ENCODE peak calls at places on chromosomes 4 and X, in seven cellular contexts. One of them, this sample, is unnamed.

GRCh38 chr4:7699040-7699439 is 240.6 kb downstream of the AFAP1 start:
- DNase-seq in NB4: no peak
- DNase-seq in AG09309: peak; percentile 80
- DNase-seq in endothelial cell: no peak
- DNase-seq in GM20000: no peak
- DNase-seq in GM10248: no peak
- DNase-seq in BJ: peak; percentile 82
- DNase-seq in this sample: no peak

GRCh38 chr4:7089211-7089964 is 21.5 kb upstream of the GRPEL1 start:
- DNase-seq in NB4: no peak
- DNase-seq in AG09309: no peak
- DNase-seq in endothelial cell: no peak
- DNase-seq in GM20000: no peak
- DNase-seq in GM10248: no peak
- DNase-seq in BJ: no peak
- DNase-seq in this sample: no peak

GRCh38 chr4:113350576-113350975 is 301.1 kb downstream of the ANK2 start:
- DNase-seq in NB4: no peak
- DNase-seq in AG09309: no peak
- DNase-seq in endothelial cell: no peak
- DNase-seq in GM20000: no peak
- DNase-seq in GM10248: no peak
- DNase-seq in BJ: no peak
- DNase-seq in this sample: no peak

GRCh38 chr4:112889199-112889598 is 160.3 kb upstream of the ANK2 start:
- DNase-seq in NB4: no peak
- DNase-seq in AG09309: no peak
- DNase-seq in endothelial cell: no peak
- DNase-seq in GM20000: no peak
- DNase-seq in GM10248: no peak
- DNase-seq in BJ: no peak
- DNase-seq in this sample: no peak

GRCh38 chrX:24870143-24870542 is 145.6 kb downstream of the ARX start:
- DNase-seq in NB4: no peak
- DNase-seq in AG09309: no peak
- DNase-seq in endothelial cell: no peak
- DNase-seq in GM20000: no peak
- DNase-seq in GM10248: no peak
- DNase-seq in BJ: no peak
- DNase-seq in this sample: no peak

GRCh38 chr4:99853190-99853589 is 36.6 kb downstream of the DAPP1 start:
- DNase-seq in NB4: no peak
- DNase-seq in AG09309: no peak
- DNase-seq in endothelial cell: no peak
- DNase-seq in GM20000: no peak
- DNase-seq in GM10248: no peak
- DNase-seq in BJ: no peak
- DNase-seq in this sample: no peak

GRCh38 chr4:184938871-184939270 is 79.4 kb upstream of the HELT start:
- DNase-seq in NB4: no peak
- DNase-seq in AG09309: no peak
- DNase-seq in endothelial cell: no peak
- DNase-seq in GM20000: no peak
- DNase-seq in GM10248: no peak
- DNase-seq in BJ: no peak
- DNase-seq in this sample: no peak

GRCh38 chr4:113278324-113278934 is 229.0 kb downstream of the ANK2 start:
- DNase-seq in NB4: peak; percentile 77
- DNase-seq in AG09309: no peak
- DNase-seq in endothelial cell: peak; percentile 79
- DNase-seq in GM20000: peak; percentile 70
- DNase-seq in GM10248: peak; percentile 65
- DNase-seq in BJ: no peak
- DNase-seq in this sample: peak; percentile 27

GRCh38 chr4:121938282-121939092 is 13.4 kb downstream of the TRPC3 start:
- DNase-seq in NB4: no peak
- DNase-seq in AG09309: no peak
- DNase-seq in endothelial cell: no peak
- DNase-seq in GM20000: no peak
- DNase-seq in GM10248: no peak
- DNase-seq in BJ: no peak
- DNase-seq in this sample: no peak

GRCh38 chrX:137749282-137749681 is 183.4 kb downstream of the ZIC3 start:
- DNase-seq in NB4: no peak
- DNase-seq in AG09309: no peak
- DNase-seq in endothelial cell: no peak
- DNase-seq in GM20000: no peak
- DNase-seq in GM10248: no peak
- DNase-seq in BJ: no peak
- DNase-seq in this sample: no peak

GRCh38 chr4:181319629-181320028 is 923.6 kb upstream of the TENM3 start:
- DNase-seq in NB4: no peak
- DNase-seq in AG09309: no peak
- DNase-seq in endothelial cell: no peak
- DNase-seq in GM20000: no peak
- DNase-seq in GM10248: no peak
- DNase-seq in BJ: no peak
- DNase-seq in this sample: no peak

GRCh38 chrX:13164611-13165010 is 120.2 kb upstream of the FAM9C start:
- DNase-seq in NB4: no peak
- DNase-seq in AG09309: no peak
- DNase-seq in endothelial cell: no peak
- DNase-seq in GM20000: no peak
- DNase-seq in GM10248: no peak
- DNase-seq in BJ: no peak
- DNase-seq in this sample: no peak

GRCh38 chr4:140688711-140689598 is 67.2 kb downstream of the TBC1D9 start:
- DNase-seq in NB4: no peak
- DNase-seq in AG09309: no peak
- DNase-seq in endothelial cell: no peak
- DNase-seq in GM20000: no peak
- DNase-seq in GM10248: no peak
- DNase-seq in BJ: no peak
- DNase-seq in this sample: no peak

GRCh38 chr4:148056879-148057278 is 325.0 kb downstream of the ARHGAP10 start:
- DNase-seq in NB4: peak; percentile 89
- DNase-seq in AG09309: peak; percentile 13
- DNase-seq in endothelial cell: no peak
- DNase-seq in GM20000: peak; percentile 58
- DNase-seq in GM10248: peak; percentile 57
- DNase-seq in BJ: no peak
- DNase-seq in this sample: peak; percentile 91

GRCh38 chr4:168528131-168528949 is 31.5 kb downstream of the PALLD start:
- DNase-seq in NB4: no peak
- DNase-seq in AG09309: no peak
- DNase-seq in endothelial cell: no peak
- DNase-seq in GM20000: no peak
- DNase-seq in GM10248: no peak
- DNase-seq in BJ: no peak
- DNase-seq in this sample: no peak

GRCh38 chrX:132044953-132045352 is 21.9 kb downstream of the STK26 start:
- DNase-seq in NB4: no peak
- DNase-seq in AG09309: no peak
- DNase-seq in endothelial cell: no peak
- DNase-seq in GM20000: no peak
- DNase-seq in GM10248: no peak
- DNase-seq in BJ: no peak
- DNase-seq in this sample: no peak

GRCh38 chr4:907103-907400 is 25.1 kb downstream of the GAK start:
- DNase-seq in NB4: no peak
- DNase-seq in AG09309: no peak
- DNase-seq in endothelial cell: no peak
- DNase-seq in GM20000: no peak
- DNase-seq in GM10248: no peak
- DNase-seq in BJ: no peak
- DNase-seq in this sample: no peak

GRCh38 chr4:14894392-14895292 is 107.6 kb upstream of the CPEB2 start:
- DNase-seq in NB4: no peak
- DNase-seq in AG09309: no peak
- DNase-seq in endothelial cell: no peak
- DNase-seq in GM20000: no peak
- DNase-seq in GM10248: no peak
- DNase-seq in BJ: no peak
- DNase-seq in this sample: no peak

GRCh38 chrX:45888518-45888917 is 656.7 kb downstream of the ZNF674 start:
- DNase-seq in NB4: no peak
- DNase-seq in AG09309: no peak
- DNase-seq in endothelial cell: no peak
- DNase-seq in GM20000: no peak
- DNase-seq in GM10248: no peak
- DNase-seq in BJ: no peak
- DNase-seq in this sample: no peak

GRCh38 chr4:78079701-78080430 is 22.7 kb downstream of the FRAS1 start:
- DNase-seq in NB4: no peak
- DNase-seq in AG09309: no peak
- DNase-seq in endothelial cell: no peak
- DNase-seq in GM20000: no peak
- DNase-seq in GM10248: no peak
- DNase-seq in BJ: no peak
- DNase-seq in this sample: no peak

GRCh38 chrX:29604381-29604780 is 611.0 kb upstream of the MAGEB2 start:
- DNase-seq in NB4: no peak
- DNase-seq in AG09309: no peak
- DNase-seq in endothelial cell: no peak
- DNase-seq in GM20000: no peak
- DNase-seq in GM10248: no peak
- DNase-seq in BJ: no peak
- DNase-seq in this sample: no peak

GRCh38 chr4:31237242-31237641 is 517.1 kb downstream of the PCDH7 start:
- DNase-seq in NB4: no peak
- DNase-seq in AG09309: no peak
- DNase-seq in endothelial cell: no peak
- DNase-seq in GM20000: no peak
- DNase-seq in GM10248: no peak
- DNase-seq in BJ: no peak
- DNase-seq in this sample: no peak

GRCh38 chr4:16524911-16525574 is 298.8 kb upstream of the TAPT1 start:
- DNase-seq in NB4: no peak
- DNase-seq in AG09309: peak; percentile 34
- DNase-seq in endothelial cell: no peak
- DNase-seq in GM20000: no peak
- DNase-seq in GM10248: no peak
- DNase-seq in BJ: no peak
- DNase-seq in this sample: no peak

GRCh38 chr4:125198916-125199315 is 115.8 kb upstream of the FAT4 start:
- DNase-seq in NB4: peak; percentile 3
- DNase-seq in AG09309: no peak
- DNase-seq in endothelial cell: no peak
- DNase-seq in GM20000: no peak
- DNase-seq in GM10248: no peak
- DNase-seq in BJ: no peak
- DNase-seq in this sample: no peak

GRCh38 chr4:12852338-12853307 is 631.5 kb downstream of the RAB28 start:
- DNase-seq in NB4: peak; percentile 56
- DNase-seq in AG09309: peak; percentile 28
- DNase-seq in endothelial cell: peak; percentile 16
- DNase-seq in GM20000: peak; percentile 24
- DNase-seq in GM10248: peak; percentile 23
- DNase-seq in BJ: peak; percentile 14
- DNase-seq in this sample: no peak
- TF ChIP-seq CTCF in NB4: no peak
- TF ChIP-seq CTCF in AG09309: peak; percentile 46
- TF ChIP-seq CTCF in endothelial cell: peak; percentile 60
- TF ChIP-seq CTCF in GM20000: no peak
- TF ChIP-seq CTCF in GM10248: peak; percentile 53
- TF ChIP-seq CTCF in BJ: peak; percentile 45
- TF ChIP-seq CTCF in this sample: peak; percentile 22

GRCh38 chr4:89952458-89952857 is 57.8 kb downstream of the MMRN1 start:
- DNase-seq in NB4: no peak
- DNase-seq in AG09309: no peak
- DNase-seq in endothelial cell: no peak
- DNase-seq in GM20000: no peak
- DNase-seq in GM10248: no peak
- DNase-seq in BJ: no peak
- DNase-seq in this sample: no peak

GRCh38 chr4:89954906-89955305 is 60.3 kb downstream of the MMRN1 start:
- DNase-seq in NB4: no peak
- DNase-seq in AG09309: no peak
- DNase-seq in endothelial cell: no peak
- DNase-seq in GM20000: no peak
- DNase-seq in GM10248: no peak
- DNase-seq in BJ: no peak
- DNase-seq in this sample: no peak

DNA sequence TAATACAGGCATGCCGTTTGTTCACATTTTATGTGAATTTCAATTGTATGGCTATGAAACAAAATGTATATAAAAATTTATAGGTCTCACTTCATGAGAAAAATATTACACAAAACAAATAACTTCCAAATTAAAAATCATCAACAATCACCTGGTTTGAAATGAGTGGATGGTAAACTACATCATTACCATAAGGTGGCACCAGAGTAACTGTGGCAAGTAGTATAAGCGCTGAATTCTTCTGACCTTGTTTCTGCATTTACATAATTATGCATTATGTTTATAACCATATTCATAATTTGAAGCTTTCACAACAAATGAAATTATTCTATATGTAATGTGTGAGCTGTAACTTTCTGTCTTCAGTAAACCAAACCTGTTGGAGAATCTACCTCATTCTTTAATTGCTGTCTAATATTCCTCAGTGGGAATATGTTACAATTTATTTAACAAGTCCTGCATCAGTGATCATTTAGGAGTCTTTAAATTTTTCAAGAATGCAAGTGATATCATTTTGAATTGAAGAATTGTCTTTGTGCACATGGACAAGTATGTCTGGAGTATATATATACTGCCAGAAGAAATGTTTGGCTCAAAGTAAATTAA is 55.2 kb downstream of the MMRN1 start:
- DNase-seq in NB4: peak; percentile 11
- DNase-seq in AG09309: no peak
- DNase-seq in endothelial cell: no peak
- DNase-seq in GM20000: peak; percentile 4
- DNase-seq in GM10248: peak; percentile 6
- DNase-seq in BJ: no peak
- DNase-seq in this sample: no peak
- TF ChIP-seq CTCF in NB4: no peak
- TF ChIP-seq CTCF in AG09309: no peak
- TF ChIP-seq CTCF in endothelial cell: no peak
- TF ChIP-seq CTCF in GM20000: no peak
- TF ChIP-seq CTCF in GM10248: peak; percentile 14
- TF ChIP-seq CTCF in BJ: no peak
- TF ChIP-seq CTCF in this sample: no peak

DNA sequence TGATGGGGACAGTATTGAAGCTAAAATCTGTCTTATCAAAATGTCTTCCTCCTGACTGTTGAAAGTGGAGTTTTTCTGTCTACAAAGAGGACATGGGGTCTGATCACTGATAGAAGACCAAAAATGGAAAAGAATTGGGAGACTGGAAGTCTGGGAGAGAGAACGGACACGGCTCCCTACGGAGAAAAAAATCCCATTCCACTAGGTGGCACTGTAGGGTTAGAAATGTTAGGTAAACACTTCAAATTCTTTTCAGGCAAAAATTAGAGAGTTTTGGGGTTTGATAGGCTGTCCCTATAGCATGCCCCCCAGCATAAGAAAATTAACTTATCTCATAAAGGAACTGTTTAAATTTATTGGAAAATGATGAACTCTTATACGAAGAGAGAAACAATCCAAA is 200.5 kb downstream of the FAM133A start:
- DNase-seq in NB4: peak; percentile 31
- DNase-seq in AG09309: no peak
- DNase-seq in endothelial cell: peak; percentile 46
- DNase-seq in GM20000: no peak
- DNase-seq in GM10248: no peak
- DNase-seq in BJ: no peak
- DNase-seq in this sample: no peak
- TF ChIP-seq CTCF in NB4: peak; percentile 35
- TF ChIP-seq CTCF in AG09309: peak; percentile 45
- TF ChIP-seq CTCF in endothelial cell: peak; percentile 64
- TF ChIP-seq CTCF in GM20000: no peak
- TF ChIP-seq CTCF in GM10248: peak; percentile 17
- TF ChIP-seq CTCF in BJ: no peak
- TF ChIP-seq CTCF in this sample: peak; percentile 27

GRCh38 chr4:183550345-183551080 is 45.7 kb downstream of the ING2 start:
- DNase-seq in NB4: no peak
- DNase-seq in AG09309: no peak
- DNase-seq in endothelial cell: no peak
- DNase-seq in GM20000: no peak
- DNase-seq in GM10248: no peak
- DNase-seq in BJ: no peak
- DNase-seq in this sample: no peak
- TF ChIP-seq CTCF in NB4: no peak
- TF ChIP-seq CTCF in AG09309: no peak
- TF ChIP-seq CTCF in endothelial cell: no peak
- TF ChIP-seq CTCF in GM20000: no peak
- TF ChIP-seq CTCF in GM10248: no peak
- TF ChIP-seq CTCF in BJ: no peak
- TF ChIP-seq CTCF in this sample: no peak

This sample was measured in GM12864.